ENCODE peak calls at places on chromosomes 7 and 10, in nine cellular contexts. H is naive thymus-derived CD4-positive, alpha-beta T cell; B is transverse colon; K is mesendoderm; A is K562; N is esophagus squamous epithelium; R is IMR-90; P is small intestine; I is CD8-positive, alpha-beta memory T cell. V is an unnamed sample. For H3K4me1, the result is how much of the 10 kb centered on the place peaks cover.

GRCh38 chr10:132698211-132698751 is 87.7 kb downstream of the NKX6-2 start:
- DNase-seq in P (no peak), H (no peak), R (no peak), I (no peak), N (no peak), K (no peak), B (no peak), A (no peak), V (no peak)

GRCh38 chr7:16918288-16918895 is 36.6 kb upstream of the AGR3 start:
- DNase-seq in H (peak), N (no peak), R (peak), B (no peak), I (no peak), K (peak), P (peak), A (peak), V (no peak)

GRCh38 chr10:124671486-124672075 is 72.6 kb downstream of the FAM53B start:
- DNase-seq in P (no peak), B (no peak), I (no peak), H (peak), K (peak), A (peak), N (no peak), R (no peak), V (no peak)

GRCh38 chr10:80535671-80536360 is 1.9 kb upstream of the SH2D4B start:
- DNase-seq in H (peak), A (peak), I (peak), B (peak), N (peak), K (no peak), R (no peak), P (peak), V (peak)

GRCh38 chr7:129607471-129608120 is 3.9 kb upstream of the NRF1 start:
- DNase-seq in K (peak), R (no peak), P (peak), I (peak), H (no peak), A (peak), B (peak), N (no peak), V (no peak)

GRCh38 chr7:17371656-17372524 is 73.4 kb downstream of the AHR start:
- DNase-seq in B (no peak), R (peak), I (no peak), P (peak), K (peak), N (no peak), H (no peak), A (no peak), V (no peak)

GRCh38 chr10:127293640-127294039 is 97.2 kb upstream of the INSYN2A start:
- DNase-seq in N (no peak), H (peak), K (no peak), P (no peak), A (no peak), R (no peak), I (peak), B (no peak), V (peak)

GRCh38 chr10:15344876-15345285 is 26.2 kb downstream of the FAM171A1 start:
- DNase-seq in I (no peak), R (peak), A (no peak), P (peak), K (no peak), B (no peak), N (no peak), H (no peak), V (no peak)

GRCh38 chr7:31029674-31030073 is 22.4 kb upstream of the ADCYAP1R1 start:
- DNase-seq in A (no peak), P (no peak), H (no peak), K (no peak), I (no peak), N (no peak), R (no peak), B (no peak), V (no peak)

GRCh38 chr7:135795846-135796570 is 47.4 kb upstream of the FAM180A start:
- DNase-seq in R (no peak), N (no peak), I (no peak), K (no peak), A (no peak), P (no peak), H (no peak), B (no peak), V (no peak)

GRCh38 chr10:34290412-34291082 is 524.5 kb downstream of the PARD3 start:
- DNase-seq in A (no peak), N (no peak), I (no peak), P (no peak), R (peak), B (peak), H (no peak), K (no peak), V (no peak)

GRCh38 chr10:68813554-68813953 is 13.8 kb upstream of the STOX1 start:
- DNase-seq in N (no peak), P (no peak), K (no peak), I (no peak), A (no peak), H (no peak), B (no peak), R (no peak), V (no peak)

GRCh38 chr10:110985497-110986270 is 66.3 kb downstream of the SHOC2 start:
- DNase-seq in K (no peak), N (no peak), B (no peak), A (no peak), R (no peak), I (no peak), P (peak), H (no peak), V (no peak)

GRCh38 chr10:31936933-31937332 is 8.3 kb upstream of the ARHGAP12 start:
- DNase-seq in K (no peak), B (no peak), A (no peak), P (peak), I (no peak), H (no peak), N (no peak), R (no peak), V (no peak)

GRCh38 chr7:74289660-74290589 is 718 bp downstream of the CLIP2 start:
- DNase-seq in I (peak), A (peak), P (peak), N (no peak), H (peak), K (no peak), B (peak), R (no peak), V (peak)

GRCh38 chr10:71260622-71261325 is 48.4 kb downstream of the UNC5B start:
- DNase-seq in P (no peak), H (no peak), N (no peak), K (peak), R (peak), B (no peak), I (no peak), A (no peak), V (no peak)

GRCh38 chr7:151459726-151460473 is 20.0 kb upstream of the CRYGN start:
- DNase-seq in H (no peak), R (peak), N (no peak), P (peak), I (no peak), A (no peak), B (peak), K (peak), V (no peak)

GRCh38 chr7:150936018-150936417 is 42.1 kb downstream of the KCNH2 start:
- DNase-seq in N (no peak), P (no peak), A (no peak), I (no peak), K (no peak), R (no peak), B (no peak), H (no peak), V (no peak)

GRCh38 chr10:73814896-73815718 is 3.7 kb upstream of the NDST2 start:
- DNase-seq in K (peak), N (no peak), P (peak), I (no peak), R (no peak), A (peak), B (no peak), H (no peak), V (no peak)

GRCh38 chr10:74381291-74381885 is 230.4 kb downstream of the ADK start:
- DNase-seq in A (no peak), P (no peak), H (no peak), B (no peak), N (no peak), I (no peak), R (no peak), K (no peak), V (no peak)

GRCh38 chr10:8543361-8544056 is 489.0 kb downstream of the GATA3 start:
- DNase-seq in I (no peak), K (no peak), B (peak), A (no peak), R (no peak), N (no peak), P (no peak), H (peak), V (no peak)

GRCh38 chr7:134695321-134695860 is 48.7 kb downstream of the BPGM start:
- DNase-seq in P (no peak), R (no peak), N (no peak), A (no peak), H (no peak), B (no peak), I (no peak), K (no peak), V (no peak)

GRCh38 chr7:16999541-17000266 is 117.9 kb upstream of the AGR3 start:
- DNase-seq in R (no peak), P (peak), N (no peak), I (no peak), B (no peak), K (no peak), H (no peak), A (no peak), V (no peak)

GRCh38 chr10:59894114-59894513 is 12.2 kb downstream of the CCDC6 start:
- DNase-seq in B (peak), N (no peak), P (no peak), R (peak), H (no peak), A (no peak), K (no peak), I (no peak), V (no peak)

GRCh38 chr10:34723746-34724145 is 91.3 kb downstream of the PARD3 start:
- DNase-seq in N (no peak), P (peak), A (no peak), R (peak), K (peak), B (peak), H (no peak), I (no peak), V (no peak)

GRCh38 chr10:115744089-115744488 is 528.9 kb downstream of the GFRA1 start:
- DNase-seq in P (no peak), A (no peak), R (no peak), I (no peak), N (no peak), H (no peak), K (no peak), B (no peak), V (no peak)

GRCh38 chr7:141181812-141182211 is 107.9 kb downstream of the TMEM178B start:
- DNase-seq in K (no peak), B (no peak), I (no peak), R (no peak), H (no peak), P (no peak), A (no peak), N (no peak), V (no peak)

DNA sequence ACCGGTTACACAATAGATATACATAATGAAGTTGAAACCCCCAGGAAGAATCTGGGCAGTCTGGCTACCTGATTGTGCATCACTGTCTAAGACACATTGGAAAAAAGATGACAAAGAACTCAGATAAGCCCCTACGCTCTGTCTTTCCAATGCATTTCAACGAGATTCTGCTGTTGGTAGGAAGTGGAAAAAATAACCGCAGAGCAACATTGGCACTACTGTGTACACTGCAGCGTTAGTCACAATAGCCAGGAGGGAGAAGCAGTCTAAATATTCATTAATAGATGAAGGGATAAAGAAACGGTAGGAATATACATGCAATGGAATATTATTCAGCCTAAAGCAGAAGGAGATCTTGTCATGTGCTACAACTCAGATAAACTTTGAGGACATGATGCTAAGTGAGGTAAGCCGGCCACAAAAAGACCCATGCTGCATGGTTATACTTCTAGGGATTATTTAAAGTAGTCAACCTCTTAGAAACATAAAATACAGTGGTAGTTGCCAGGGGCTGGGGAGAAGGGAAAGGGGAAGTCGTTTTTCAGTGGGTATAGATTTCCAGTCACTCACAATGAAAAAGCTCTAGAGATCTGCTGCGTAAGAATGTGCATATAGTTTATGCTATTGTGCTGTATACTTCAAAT is 40.3 kb downstream of the ELMO1 start:
- DNase-seq in I (no peak), B (no peak), A (no peak), H (peak), N (no peak), K (no peak), P (no peak), R (no peak), V (no peak)
- H3K4me1 ChIP-seq in I (under half), B (under half), A (under half), H (under half), N (under half), K (under half), P (under half), R (under half), V (under half)

DNA sequence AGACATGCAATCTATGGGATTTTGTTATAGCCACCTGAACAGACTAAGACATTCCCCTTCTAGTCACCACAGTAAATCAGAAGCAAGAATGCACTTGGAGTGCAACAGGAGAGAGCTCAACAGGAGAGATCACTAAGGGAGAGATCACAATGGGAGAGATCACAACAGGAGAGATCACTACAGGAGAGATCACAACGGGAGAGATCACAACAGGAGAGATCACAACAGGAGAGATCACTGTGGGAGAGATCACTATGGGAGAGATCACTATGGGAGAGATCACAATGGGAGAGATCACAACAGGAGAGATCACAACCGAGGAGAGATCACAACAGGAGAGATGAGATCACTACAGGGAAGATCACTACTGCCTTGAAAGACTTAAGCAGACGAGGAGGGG is 238.5 kb upstream of the PITRM1 start:
- DNase-seq in P (no peak), A (no peak), I (no peak), H (no peak), R (no peak), N (no peak), K (no peak), B (no peak), V (no peak)
- H3K4me1 ChIP-seq in P (under half), A (under half), I (under half), H (under half), R (under half), N (under half), K (under half), B (under half), V (under half)

GRCh38 chr10:28869606-28870201 is 192.4 kb downstream of the BAMBI start:
- DNase-seq in N (no peak), K (peak), P (no peak), H (no peak), R (no peak), I (no peak), A (no peak), B (no peak), V (no peak)
- H3K4me1 ChIP-seq in N (under half), K (under half), P (under half), H (under half), R (under half), I (under half), A (under half), B (under half), V (under half)

GRCh38 chr7:118517275-118517674 is 292.8 kb downstream of the ANKRD7 start:
- DNase-seq in N (no peak), P (no peak), K (peak), I (no peak), R (no peak), B (no peak), A (no peak), H (no peak), V (no peak)
- H3K4me1 ChIP-seq in N (under half), P (under half), K (under half), I (under half), R (under half), B (under half), A (under half), H (under half), V (under half)

V was measured in effector memory CD4-positive, alpha-beta T cell.